ENCODE peak calls at places on chromosomes 7 and 10, in four cellular contexts. R, Q, I and Z are unnamed samples. For H3K27me3, the result is how much of the 10 kb centered on the place peaks cover.

GRCh38 chr10:77844713-77845454 is 81.7 kb downstream of the DLG5 start:
- DNase-seq in R (no peak), I (no peak), Q (no peak), Z (no peak)

GRCh38 chr10:51786016-51786683 is 86.8 kb upstream of the CSTF2T start:
- DNase-seq in R (no peak), Q (no peak), I (no peak), Z (no peak)

GRCh38 chr7:143284591-143285453 is at the start of gene TMEM139:
- DNase-seq in Q (no peak), I (no peak), R (peak), Z (peak)

GRCh38 chr7:152678133-152678645 is 2.2 kb upstream of the XRCC2 start:
- DNase-seq in Q (no peak), R (no peak), I (no peak), Z (no peak)

GRCh38 chr7:117774943-117775342 is 98.3 kb downstream of the CTTNBP2 start:
- DNase-seq in I (no peak), Q (no peak), R (no peak), Z (no peak)

GRCh38 chr10:4661572-4662255 is 164.3 kb upstream of the AKR1E2 start:
- DNase-seq in R (peak), I (no peak), Q (peak), Z (peak)

GRCh38 chr7:105178177-105178576 is 164.2 kb downstream of the KMT2E start:
- DNase-seq in I (no peak), Q (no peak), R (no peak), Z (no peak)

GRCh38 chr10:71433983-71434744 is 37.4 kb downstream of the CDH23 start:
- DNase-seq in R (no peak), Q (no peak), I (no peak), Z (peak)

GRCh38 chr10:33660329-33660728 is 325.9 kb upstream of the NRP1 start:
- DNase-seq in Q (no peak), I (no peak), R (no peak), Z (no peak)

GRCh38 chr7:128163473-128163872 is 77.6 kb upstream of the LEP start:
- DNase-seq in R (no peak), I (no peak), Q (no peak), Z (no peak)

GRCh38 chr7:128164061-128164954 is 76.8 kb upstream of the LEP start:
- DNase-seq in R (no peak), Q (no peak), I (no peak), Z (no peak)

GRCh38 chr7:128160296-128160695 is 80.8 kb upstream of the LEP start:
- DNase-seq in I (no peak), R (no peak), Q (no peak), Z (no peak)

GRCh38 chr7:128162666-128163065 is 78.4 kb upstream of the LEP start:
- DNase-seq in I (no peak), R (no peak), Q (no peak), Z (no peak)

GRCh38 chr7:128161466-128162125 is 79.5 kb upstream of the LEP start:
- DNase-seq in I (no peak), R (no peak), Q (no peak), Z (no peak)
- H3K27me3 ChIP-seq in I (under half), R (under half), Q (under half), Z (under half)

DNA sequence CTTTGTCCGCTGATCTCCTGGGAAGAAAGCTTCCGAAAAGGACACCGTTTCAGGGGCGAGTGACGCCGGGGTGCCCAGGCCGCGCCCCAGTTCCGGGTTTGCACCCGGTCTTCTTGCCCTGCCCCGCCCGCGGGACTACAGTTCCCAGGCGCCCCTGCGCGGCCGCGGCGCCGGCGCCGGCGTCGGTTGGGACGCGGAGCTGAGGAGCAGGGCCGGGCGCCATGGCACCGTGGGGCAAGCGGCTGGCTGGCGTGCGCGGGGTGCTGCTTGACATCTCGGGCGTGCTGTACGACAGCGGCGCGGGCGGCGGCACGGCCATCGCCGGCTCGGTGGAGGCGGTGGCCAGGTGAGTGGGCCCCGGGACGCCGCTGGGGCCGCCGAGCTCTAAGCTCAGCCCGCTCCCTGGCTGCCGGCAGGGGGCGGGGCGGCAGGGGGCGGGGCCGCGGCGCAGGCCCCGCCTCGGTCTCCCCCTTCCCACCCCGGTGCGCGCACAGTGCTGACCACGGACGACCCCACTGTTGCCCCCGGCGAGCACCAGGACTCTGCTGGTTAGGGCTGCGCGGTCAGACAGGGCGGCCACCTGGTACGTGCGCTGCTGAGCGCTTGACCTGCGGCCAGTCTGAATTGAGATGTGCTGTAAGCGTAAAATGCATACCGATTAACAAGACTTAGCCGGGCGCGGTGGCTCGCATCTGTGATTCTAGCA is at the start of gene LHPP:
- DNase-seq in R (peak), I (no peak), Q (peak), Z (peak)
- TF ChIP-seq POLR2A in R (no peak), I (peak), Q (peak), Z (no peak)

GRCh38 chr7:150481955-150482354 is 31.5 kb downstream of the GIMAP8 start:
- DNase-seq in Q (no peak), I (no peak), R (no peak), Z (no peak)

GRCh38 chr7:150476819-150477631 is 26.6 kb downstream of the GIMAP8 start:
- DNase-seq in Q (no peak), I (no peak), R (no peak), Z (no peak)

GRCh38 chr7:150481207-150481920 is 30.9 kb downstream of the GIMAP8 start:
- DNase-seq in R (no peak), I (no peak), Q (no peak), Z (no peak)

GRCh38 chr7:150476285-150476684 is 25.9 kb downstream of the GIMAP8 start:
- DNase-seq in I (no peak), Q (no peak), R (no peak), Z (no peak)

GRCh38 chr7:150479023-150479716 is 28.7 kb downstream of the GIMAP8 start:
- DNase-seq in R (no peak), Q (no peak), I (no peak), Z (no peak)
- H3K27ac ChIP-seq in R (no peak), Q (peak), I (no peak), Z (no peak)

DNA sequence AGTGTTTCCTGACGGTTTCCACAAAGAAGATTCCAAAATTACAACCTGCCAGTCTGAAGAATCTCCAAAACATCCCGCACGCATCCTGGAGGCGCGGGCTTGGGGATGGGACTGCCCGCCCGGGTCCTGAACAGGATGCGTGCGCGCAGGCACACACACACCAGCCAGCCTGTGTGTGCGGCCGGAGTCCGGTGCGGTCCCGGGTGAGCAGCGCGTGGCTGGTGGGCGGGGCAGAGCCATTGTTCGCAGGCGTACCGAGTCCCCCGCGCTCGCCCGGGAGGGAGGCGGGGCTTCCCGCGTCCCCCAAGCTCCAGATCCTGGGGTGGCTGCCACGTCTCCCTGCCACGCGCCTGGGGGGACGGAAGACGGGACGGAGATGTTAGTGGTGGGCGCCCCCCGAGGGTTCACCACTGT is 675 bp upstream of the SCD start:
- DNase-seq in I (no peak), Q (peak), R (peak), Z (peak)
- H3K27me3 ChIP-seq in I (under half), Q (under half), R (under half), Z (under half)

DNA sequence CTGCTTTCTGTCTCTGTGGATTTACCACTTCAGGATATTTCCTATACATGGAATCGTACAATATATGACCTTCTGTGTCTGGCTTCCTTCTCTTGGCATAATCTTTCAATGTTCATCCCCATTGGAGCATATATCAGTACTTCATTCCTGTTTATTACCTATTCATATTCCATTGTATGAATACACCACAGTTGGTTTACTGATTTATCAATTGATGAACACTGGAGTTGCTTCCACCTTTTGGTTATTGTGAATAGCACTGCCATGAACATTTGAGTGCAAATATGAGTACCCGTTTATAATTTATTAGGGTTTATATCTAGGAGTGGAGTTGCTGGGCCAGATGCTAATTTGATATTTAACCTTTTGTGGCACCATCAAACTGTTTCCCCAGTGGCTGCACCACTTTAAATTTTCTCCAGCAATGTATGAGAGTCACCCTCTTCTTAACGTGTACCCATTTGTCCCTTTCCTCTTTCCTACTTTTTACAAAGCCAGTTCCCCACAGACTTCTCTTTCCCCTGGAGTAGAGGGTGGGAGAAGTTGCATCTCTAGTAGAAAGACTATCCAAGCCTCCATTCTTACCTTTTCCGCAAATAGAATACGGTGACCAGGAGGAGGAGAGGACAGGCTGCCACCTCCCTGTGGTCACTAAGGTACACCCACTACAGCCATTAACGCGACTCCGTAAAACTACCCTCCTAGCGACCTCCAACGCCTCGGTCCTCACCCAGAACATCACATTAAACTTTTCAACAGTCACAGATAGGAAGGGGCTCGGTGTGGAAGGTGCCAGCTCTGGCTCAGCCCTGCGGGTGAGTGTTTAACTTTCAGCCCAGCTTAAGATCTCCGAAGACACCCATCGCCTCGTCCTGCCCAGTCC is 25.6 kb downstream of the SCD start:
- DNase-seq in Q (no peak), R (no peak), I (no peak), Z (no peak)
- TF ChIP-seq POLR2A in Q (no peak), R (peak), I (no peak), Z (no peak)

DNA sequence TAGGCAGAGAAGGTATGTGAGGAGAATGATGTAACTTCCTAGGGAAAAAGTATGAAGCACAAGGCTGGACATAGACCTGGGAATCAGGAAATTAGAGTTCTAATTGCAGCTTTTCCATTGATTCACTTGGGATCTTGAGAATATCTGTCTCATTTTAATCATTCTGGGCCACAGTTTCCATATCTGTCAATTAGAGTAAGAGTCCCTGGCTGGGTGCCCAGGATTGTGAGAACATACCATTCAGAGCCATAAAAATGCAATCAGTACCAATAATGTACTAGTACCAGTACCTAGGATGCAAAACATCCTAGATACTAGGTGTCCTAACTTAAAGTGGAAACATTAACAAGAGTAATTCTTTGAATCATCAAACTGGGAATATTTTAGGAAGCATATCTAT is 29.6 kb downstream of the CAV1 start:
- DNase-seq in Q (peak), I (no peak), R (no peak), Z (no peak)
- H3K27ac ChIP-seq in Q (peak), I (no peak), R (no peak), Z (no peak)

GRCh38 chr10:86385806-86386205 is 19.2 kb upstream of the GRID1 start:
- DNase-seq in R (no peak), I (no peak), Q (no peak), Z (no peak)
- H3K27me3 ChIP-seq in R (under half), I (under half), Q (under half), Z (under half)

GRCh38 chr10:47159361-47160228 is 140.4 kb upstream of the GDF10 start:
- DNase-seq in I (no peak), R (no peak), Q (no peak), Z (no peak)
- TF ChIP-seq POLR2A in I (no peak), R (no peak), Q (no peak), Z (no peak)

GRCh38 chr7:68544851-68545250 is 1053.4 kb upstream of the AUTS2 start:
- DNase-seq in I (no peak), R (no peak), Q (no peak), Z (no peak)

GRCh38 chr7:68550635-68551034 is 1047.6 kb upstream of the AUTS2 start:
- DNase-seq in R (no peak), I (no peak), Q (no peak), Z (no peak)

GRCh38 chr7:68547181-68547580 is 1051.1 kb upstream of the AUTS2 start:
- DNase-seq in R (no peak), I (no peak), Q (no peak), Z (no peak)

GRCh38 chr7:68550027-68550426 is 1048.2 kb upstream of the AUTS2 start:
- DNase-seq in I (no peak), Q (no peak), R (no peak), Z (no peak)

DNA sequence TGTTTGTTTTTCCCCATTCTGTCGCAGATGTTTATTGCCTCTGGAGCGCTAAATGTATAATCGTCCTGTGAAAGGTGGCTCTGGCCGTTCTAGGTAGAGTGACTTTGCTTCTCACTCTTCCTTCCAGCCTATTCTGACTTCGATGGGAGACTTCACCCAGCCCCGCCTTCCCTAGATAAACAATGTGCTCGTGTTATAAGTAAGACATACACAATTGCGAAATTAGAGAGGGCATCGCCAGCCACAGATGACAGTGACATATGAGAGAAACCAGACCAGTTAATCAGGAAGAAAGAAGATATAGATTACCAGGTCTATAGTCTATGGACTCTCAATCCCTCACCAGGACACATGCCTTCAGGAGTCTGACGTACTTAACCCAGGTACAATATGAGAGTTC is 1050.5 kb upstream of the AUTS2 start:
- DNase-seq in R (no peak), I (no peak), Q (no peak), Z (no peak)
- H3K27ac ChIP-seq in R (no peak), I (no peak), Q (no peak), Z (no peak)